ENCODE peak calls at places on chromosomes 5 and 9, in six cellular contexts. One of them, this sample, is unnamed.
A peak's percentile ranks its signal among the peaks of the same experiment; 100 is the strongest.

GRCh38 chr5:109656829-109657228 is 32.9 kb upstream of the MAN2A1 start:
- DNase-seq in gastrocnemius medialis: peak; percentile 40
- DNase-seq in tibial nerve: peak; percentile 70
- DNase-seq in lower leg skin: peak; percentile 74
- DNase-seq in NB4: peak; percentile 93
- DNase-seq in IMR-90: peak; percentile 29
- DNase-seq in this sample: peak; percentile 50

GRCh38 chr9:85118990-85119755 is 449.6 kb downstream of the NTRK2 start:
- DNase-seq in gastrocnemius medialis: no peak
- DNase-seq in tibial nerve: no peak
- DNase-seq in lower leg skin: no peak
- DNase-seq in NB4: no peak
- DNase-seq in IMR-90: no peak
- DNase-seq in this sample: no peak

GRCh38 chr9:88680041-88680440 is 145.1 kb downstream of the NXNL2 start:
- DNase-seq in gastrocnemius medialis: no peak
- DNase-seq in tibial nerve: no peak
- DNase-seq in lower leg skin: no peak
- DNase-seq in NB4: peak; percentile 19
- DNase-seq in IMR-90: no peak
- DNase-seq in this sample: no peak

GRCh38 chr5:169202969-169203368 is 98.0 kb downstream of the SLIT3 start:
- DNase-seq in gastrocnemius medialis: no peak
- DNase-seq in tibial nerve: no peak
- DNase-seq in lower leg skin: no peak
- DNase-seq in NB4: no peak
- DNase-seq in IMR-90: no peak
- DNase-seq in this sample: no peak

GRCh38 chr9:115494958-115495690 is 377.2 kb upstream of the TNC start:
- DNase-seq in gastrocnemius medialis: no peak
- DNase-seq in tibial nerve: no peak
- DNase-seq in lower leg skin: no peak
- DNase-seq in NB4: no peak
- DNase-seq in IMR-90: peak; percentile 8
- DNase-seq in this sample: no peak

GRCh38 chr5:132134384-132134783 is 60.8 kb downstream of the CSF2 start:
- DNase-seq in gastrocnemius medialis: no peak
- DNase-seq in tibial nerve: no peak
- DNase-seq in lower leg skin: no peak
- DNase-seq in NB4: peak; percentile 4
- DNase-seq in IMR-90: peak; percentile 30
- DNase-seq in this sample: no peak

GRCh38 chr5:74285876-74286275 is 354.7 kb downstream of the ENC1 start:
- DNase-seq in gastrocnemius medialis: no peak
- DNase-seq in tibial nerve: no peak
- DNase-seq in lower leg skin: no peak
- DNase-seq in NB4: no peak
- DNase-seq in IMR-90: no peak
- DNase-seq in this sample: no peak

GRCh38 chr5:75023368-75024159 is 28.8 kb downstream of the GCNT4 start:
- DNase-seq in gastrocnemius medialis: no peak
- DNase-seq in tibial nerve: no peak
- DNase-seq in lower leg skin: no peak
- DNase-seq in NB4: no peak
- DNase-seq in IMR-90: peak; percentile 23
- DNase-seq in this sample: no peak

GRCh38 chr9:71830131-71830530 is 61.8 kb upstream of the CEMIP2 start:
- DNase-seq in gastrocnemius medialis: no peak
- DNase-seq in tibial nerve: no peak
- DNase-seq in lower leg skin: no peak
- DNase-seq in NB4: no peak
- DNase-seq in IMR-90: no peak
- DNase-seq in this sample: no peak

GRCh38 chr5:72107874-72108199 is 562 bp downstream of the MAP1B start:
- DNase-seq in gastrocnemius medialis: no peak
- DNase-seq in tibial nerve: no peak
- DNase-seq in lower leg skin: no peak
- DNase-seq in NB4: peak; percentile 63
- DNase-seq in IMR-90: no peak
- DNase-seq in this sample: no peak

GRCh38 chr9:134600431-134600830 is 41.2 kb upstream of the COL5A1 start:
- DNase-seq in gastrocnemius medialis: no peak
- DNase-seq in tibial nerve: peak; percentile 0
- DNase-seq in lower leg skin: no peak
- DNase-seq in NB4: no peak
- DNase-seq in IMR-90: no peak
- DNase-seq in this sample: peak; percentile 31

GRCh38 chr9:79220246-79220645 is 351.5 kb upstream of the TLE4 start:
- DNase-seq in gastrocnemius medialis: no peak
- DNase-seq in tibial nerve: no peak
- DNase-seq in lower leg skin: no peak
- DNase-seq in NB4: no peak
- DNase-seq in IMR-90: no peak
- DNase-seq in this sample: no peak

GRCh38 chr5:107337281-107337680 is 333.5 kb downstream of the EFNA5 start:
- DNase-seq in gastrocnemius medialis: no peak
- DNase-seq in tibial nerve: no peak
- DNase-seq in lower leg skin: peak; percentile 46
- DNase-seq in NB4: no peak
- DNase-seq in IMR-90: no peak
- DNase-seq in this sample: no peak

GRCh38 chr9:137813651-137814415 is 63.7 kb upstream of the CACNA1B start:
- DNase-seq in gastrocnemius medialis: no peak
- DNase-seq in tibial nerve: no peak
- DNase-seq in lower leg skin: peak; percentile 34
- DNase-seq in NB4: no peak
- DNase-seq in IMR-90: no peak
- DNase-seq in this sample: peak; percentile 43

GRCh38 chr5:117594165-117594564 is 1019.5 kb upstream of the SEMA6A start:
- DNase-seq in gastrocnemius medialis: peak; percentile 56
- DNase-seq in tibial nerve: peak; percentile 23
- DNase-seq in lower leg skin: peak; percentile 69
- DNase-seq in NB4: no peak
- DNase-seq in IMR-90: no peak
- DNase-seq in this sample: no peak

GRCh38 chr9:97521576-97522333 is 20.3 kb downstream of the TMOD1 start:
- DNase-seq in gastrocnemius medialis: no peak
- DNase-seq in tibial nerve: no peak
- DNase-seq in lower leg skin: no peak
- DNase-seq in NB4: no peak
- DNase-seq in IMR-90: no peak
- DNase-seq in this sample: no peak

GRCh38 chr9:4228606-4229005 is 71.3 kb downstream of the GLIS3 start:
- DNase-seq in gastrocnemius medialis: no peak
- DNase-seq in tibial nerve: no peak
- DNase-seq in lower leg skin: no peak
- DNase-seq in NB4: peak; percentile 65
- DNase-seq in IMR-90: peak; percentile 59
- DNase-seq in this sample: no peak

DNA sequence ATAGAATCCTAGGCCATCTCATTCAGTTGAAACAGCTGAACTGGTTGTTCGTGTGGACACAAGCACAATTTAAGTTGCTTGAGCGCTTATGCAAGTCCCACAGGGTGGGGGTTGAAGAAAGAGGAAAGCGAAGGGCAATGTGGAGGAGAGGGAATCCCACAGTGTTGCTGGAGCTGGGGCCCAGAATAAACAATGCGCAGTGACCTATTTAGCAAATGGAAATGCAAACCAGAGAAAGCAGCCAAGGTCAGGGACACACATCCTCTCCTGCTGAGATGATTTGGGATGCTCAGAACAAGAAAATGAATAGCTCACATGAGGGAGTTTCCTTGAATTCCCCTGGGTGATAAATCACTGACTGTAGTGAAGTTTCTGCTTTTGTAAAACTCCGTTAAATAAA is 838.3 kb downstream of the TLE4 start:
- DNase-seq in gastrocnemius medialis: no peak
- DNase-seq in tibial nerve: no peak
- DNase-seq in lower leg skin: no peak
- DNase-seq in NB4: no peak
- DNase-seq in IMR-90: no peak
- DNase-seq in this sample: no peak
- TF ChIP-seq POLR2A in gastrocnemius medialis: no peak
- TF ChIP-seq POLR2A in tibial nerve: no peak
- TF ChIP-seq POLR2A in lower leg skin: no peak
- TF ChIP-seq POLR2A in NB4: no peak
- TF ChIP-seq POLR2A in IMR-90: no peak
- TF ChIP-seq POLR2A in this sample: no peak

DNA sequence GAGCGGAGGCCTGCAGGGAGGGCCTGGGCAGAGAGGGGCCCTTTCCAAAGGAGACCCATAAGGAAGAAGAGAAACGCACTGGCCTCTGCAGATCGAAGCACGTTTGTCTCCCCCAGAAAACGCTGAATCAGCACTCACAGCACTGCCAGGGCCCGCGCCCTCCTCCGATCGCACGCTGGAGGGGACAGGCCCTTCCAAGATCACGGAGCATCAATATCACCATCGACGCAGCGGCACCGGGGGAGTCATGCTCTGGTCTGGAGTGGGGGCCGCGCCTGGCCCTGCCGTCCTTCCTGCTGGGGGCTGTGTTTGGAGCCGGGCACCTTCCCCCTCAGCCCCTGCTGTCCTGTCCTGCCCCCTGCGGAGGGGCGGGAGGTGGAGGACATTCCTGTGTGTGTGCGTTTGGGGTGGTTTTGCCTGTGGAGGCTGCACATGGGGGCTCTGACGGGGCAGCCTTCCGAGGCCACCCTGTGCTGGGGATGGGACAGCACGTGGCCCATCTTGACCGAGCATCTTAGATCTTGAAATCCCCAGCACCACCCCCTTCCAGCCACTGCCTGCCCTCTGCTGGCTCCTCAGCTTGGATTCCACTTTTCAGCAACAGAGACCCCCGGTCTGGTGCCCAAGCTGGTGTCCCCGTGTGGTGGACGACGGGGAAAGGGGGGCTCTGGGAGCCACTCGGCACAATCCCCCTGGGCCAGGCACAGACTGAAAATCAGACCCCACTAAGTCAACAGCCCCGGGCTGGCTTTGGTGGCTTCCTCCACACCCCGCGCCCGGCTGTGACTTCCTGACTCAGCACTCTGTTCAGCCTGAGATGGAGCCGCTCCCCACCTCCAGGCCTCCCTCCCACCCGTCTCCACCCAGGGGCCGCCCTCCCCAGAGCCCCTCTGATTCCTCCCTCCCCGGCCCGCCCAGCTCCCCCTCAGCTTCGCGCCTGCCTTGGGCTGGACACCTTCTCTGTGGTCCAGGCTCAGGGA is 8.3 kb downstream of the TMEM250 start:
- DNase-seq in gastrocnemius medialis: no peak
- DNase-seq in tibial nerve: no peak
- DNase-seq in lower leg skin: no peak
- DNase-seq in NB4: peak; percentile 45
- DNase-seq in IMR-90: peak; percentile 15
- DNase-seq in this sample: no peak
- TF ChIP-seq CTCF in gastrocnemius medialis: no peak
- TF ChIP-seq CTCF in tibial nerve: peak; percentile 50
- TF ChIP-seq CTCF in lower leg skin: no peak
- TF ChIP-seq CTCF in NB4: no peak
- TF ChIP-seq CTCF in IMR-90: peak; percentile 28
- TF ChIP-seq CTCF in this sample: no peak

GRCh38 chr5:34658023-34658422 is 1.9 kb downstream of the RAI14 start:
- DNase-seq in gastrocnemius medialis: no peak
- DNase-seq in tibial nerve: no peak
- DNase-seq in lower leg skin: no peak
- DNase-seq in NB4: no peak
- DNase-seq in IMR-90: peak; percentile 66
- DNase-seq in this sample: no peak

GRCh38 chr5:34655354-34655991 is 655 bp upstream of the RAI14 start:
- DNase-seq in gastrocnemius medialis: no peak
- DNase-seq in tibial nerve: peak; percentile 57
- DNase-seq in lower leg skin: peak; percentile 54
- DNase-seq in NB4: peak; percentile 15
- DNase-seq in IMR-90: peak; percentile 90
- DNase-seq in this sample: peak; percentile 56

GRCh38 chr5:34657550-34657921 is 1.4 kb downstream of the RAI14 start:
- DNase-seq in gastrocnemius medialis: no peak
- DNase-seq in tibial nerve: no peak
- DNase-seq in lower leg skin: no peak
- DNase-seq in NB4: no peak
- DNase-seq in IMR-90: peak; percentile 42
- DNase-seq in this sample: no peak

GRCh38 chr5:34656700-34657549 is 797 bp downstream of the RAI14 start:
- DNase-seq in gastrocnemius medialis: no peak
- DNase-seq in tibial nerve: no peak
- DNase-seq in lower leg skin: no peak
- DNase-seq in NB4: no peak
- DNase-seq in IMR-90: no peak
- DNase-seq in this sample: peak; percentile 55

DNA sequence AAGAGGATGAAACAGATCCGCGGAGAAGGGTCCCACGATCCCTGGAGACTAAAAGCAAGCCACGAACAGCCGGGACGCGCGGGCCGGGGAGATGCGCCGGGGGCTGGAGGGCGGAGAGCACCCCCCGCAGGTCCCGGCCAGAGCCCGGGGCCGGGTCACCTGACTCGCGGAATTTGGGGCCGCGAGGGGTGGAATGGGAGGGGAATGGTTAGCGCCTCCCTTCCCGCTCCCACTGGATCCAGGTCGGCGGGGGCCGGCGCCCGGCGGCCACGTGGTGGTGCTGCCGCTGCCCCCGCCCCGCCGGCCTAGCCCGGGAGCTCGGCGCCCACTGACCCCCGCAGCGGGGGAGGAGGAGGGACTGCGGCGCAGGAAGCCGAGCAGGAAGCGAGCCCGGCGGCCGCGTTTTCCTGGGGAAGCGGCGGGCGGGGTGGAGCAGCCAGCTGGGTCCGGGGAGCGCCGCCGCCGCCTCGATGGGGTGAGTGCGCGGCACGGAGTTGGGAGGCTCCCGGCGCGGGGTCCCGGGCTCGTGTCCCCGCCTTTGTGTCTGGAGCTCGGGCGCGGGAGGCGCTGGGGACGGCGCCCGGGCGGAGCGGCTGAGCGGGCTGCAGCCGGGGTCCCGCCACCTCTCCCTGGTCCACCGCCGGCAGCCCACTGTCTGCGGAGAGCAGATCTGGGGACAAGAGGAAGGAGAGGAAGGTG is at the start of gene RAI14:
- DNase-seq in gastrocnemius medialis: peak; percentile 19
- DNase-seq in tibial nerve: peak; percentile 62
- DNase-seq in lower leg skin: peak; percentile 53
- DNase-seq in NB4: peak; percentile 25
- DNase-seq in IMR-90: peak; percentile 85
- DNase-seq in this sample: peak; percentile 80
- TF ChIP-seq POLR2A in gastrocnemius medialis: peak; percentile 23
- TF ChIP-seq POLR2A in tibial nerve: peak; percentile 74
- TF ChIP-seq POLR2A in lower leg skin: no peak
- TF ChIP-seq POLR2A in NB4: no peak
- TF ChIP-seq POLR2A in IMR-90: peak; percentile 72
- TF ChIP-seq POLR2A in this sample: no peak

GRCh38 chr5:43609752-43610151 is 6.8 kb downstream of the NNT start:
- DNase-seq in gastrocnemius medialis: no peak
- DNase-seq in tibial nerve: no peak
- DNase-seq in lower leg skin: no peak
- DNase-seq in NB4: peak; percentile 36
- DNase-seq in IMR-90: no peak
- DNase-seq in this sample: no peak
- TF ChIP-seq CTCF in gastrocnemius medialis: no peak
- TF ChIP-seq CTCF in tibial nerve: no peak
- TF ChIP-seq CTCF in lower leg skin: no peak
- TF ChIP-seq CTCF in NB4: peak; percentile 23
- TF ChIP-seq CTCF in IMR-90: no peak
- TF ChIP-seq CTCF in this sample: no peak

GRCh38 chr5:95771892-95772291 is 40.8 kb downstream of the RHOBTB3 start:
- DNase-seq in gastrocnemius medialis: no peak
- DNase-seq in tibial nerve: no peak
- DNase-seq in lower leg skin: no peak
- DNase-seq in NB4: no peak
- DNase-seq in IMR-90: no peak
- DNase-seq in this sample: no peak
- TF ChIP-seq POLR2A in gastrocnemius medialis: no peak
- TF ChIP-seq POLR2A in tibial nerve: no peak
- TF ChIP-seq POLR2A in lower leg skin: no peak
- TF ChIP-seq POLR2A in NB4: no peak
- TF ChIP-seq POLR2A in IMR-90: no peak
- TF ChIP-seq POLR2A in this sample: no peak

GRCh38 chr9:116910201-116910600 is 223.1 kb downstream of the TRIM32 start:
- DNase-seq in gastrocnemius medialis: no peak
- DNase-seq in tibial nerve: no peak
- DNase-seq in lower leg skin: no peak
- DNase-seq in NB4: no peak
- DNase-seq in IMR-90: no peak
- DNase-seq in this sample: no peak
- TF ChIP-seq CTCF in gastrocnemius medialis: no peak
- TF ChIP-seq CTCF in tibial nerve: no peak
- TF ChIP-seq CTCF in lower leg skin: no peak
- TF ChIP-seq CTCF in NB4: no peak
- TF ChIP-seq CTCF in IMR-90: peak; percentile 9
- TF ChIP-seq CTCF in this sample: no peak